ENCODE peak calls at places on chromosome 22, in nine cellular contexts. One of them, this sample, is unnamed.

GRCh38 chr22:26585104-26585790 is 4.7 kb downstream of the TPST2 start:
- DNase-seq in fibroblast of pulmonary artery: peak
- DNase-seq in cardiac fibroblast: peak
- DNase-seq in GM12864: no peak
- DNase-seq in AG04450: no peak
- DNase-seq in left ventricle myocardium inferior: peak
- DNase-seq in epithelial cell of esophagus: peak
- DNase-seq in colonic mucosa: no peak
- DNase-seq in K562: no peak
- DNase-seq in this sample: peak

GRCh38 chr22:39214006-39214382 is 30.8 kb downstream of the PDGFB start:
- DNase-seq in fibroblast of pulmonary artery: no peak
- DNase-seq in cardiac fibroblast: no peak
- DNase-seq in GM12864: no peak
- DNase-seq in AG04450: no peak
- DNase-seq in left ventricle myocardium inferior: no peak
- DNase-seq in epithelial cell of esophagus: no peak
- DNase-seq in colonic mucosa: no peak
- DNase-seq in K562: no peak
- DNase-seq in this sample: no peak

GRCh38 chr22:20542736-20543135 is 35.3 kb downstream of the MED15 start:
- DNase-seq in fibroblast of pulmonary artery: no peak
- DNase-seq in cardiac fibroblast: no peak
- DNase-seq in GM12864: no peak
- DNase-seq in AG04450: no peak
- DNase-seq in left ventricle myocardium inferior: no peak
- DNase-seq in epithelial cell of esophagus: no peak
- DNase-seq in colonic mucosa: no peak
- DNase-seq in K562: no peak
- DNase-seq in this sample: no peak

GRCh38 chr22:46149493-46149997 is 781 bp upstream of the PPARA start:
- DNase-seq in fibroblast of pulmonary artery: peak
- DNase-seq in cardiac fibroblast: no peak
- DNase-seq in GM12864: no peak
- DNase-seq in AG04450: no peak
- DNase-seq in left ventricle myocardium inferior: peak
- DNase-seq in epithelial cell of esophagus: no peak
- DNase-seq in colonic mucosa: peak
- DNase-seq in K562: peak
- DNase-seq in this sample: no peak

GRCh38 chr22:23893957-23894709 is at the start of gene MIF:
- DNase-seq in fibroblast of pulmonary artery: peak
- DNase-seq in cardiac fibroblast: peak
- DNase-seq in GM12864: peak
- DNase-seq in AG04450: peak
- DNase-seq in left ventricle myocardium inferior: peak
- DNase-seq in epithelial cell of esophagus: peak
- DNase-seq in colonic mucosa: peak
- DNase-seq in K562: peak
- DNase-seq in this sample: peak

GRCh38 chr22:37943471-37944198 is 9.8 kb downstream of the C22orf23 start:
- DNase-seq in fibroblast of pulmonary artery: no peak
- DNase-seq in cardiac fibroblast: no peak
- DNase-seq in GM12864: no peak
- DNase-seq in AG04450: no peak
- DNase-seq in left ventricle myocardium inferior: no peak
- DNase-seq in epithelial cell of esophagus: no peak
- DNase-seq in colonic mucosa: no peak
- DNase-seq in K562: no peak
- DNase-seq in this sample: no peak

GRCh38 chr22:37228106-37229011 is 15.7 kb downstream of the RAC2 start:
- DNase-seq in fibroblast of pulmonary artery: peak
- DNase-seq in cardiac fibroblast: no peak
- DNase-seq in GM12864: no peak
- DNase-seq in AG04450: no peak
- DNase-seq in left ventricle myocardium inferior: peak
- DNase-seq in epithelial cell of esophagus: peak
- DNase-seq in colonic mucosa: no peak
- DNase-seq in K562: no peak
- DNase-seq in this sample: peak

GRCh38 chr22:25053153-25053805 is 100.8 kb downstream of the KIAA1671 start:
- DNase-seq in fibroblast of pulmonary artery: no peak
- DNase-seq in cardiac fibroblast: peak
- DNase-seq in GM12864: no peak
- DNase-seq in AG04450: no peak
- DNase-seq in left ventricle myocardium inferior: no peak
- DNase-seq in epithelial cell of esophagus: peak
- DNase-seq in colonic mucosa: peak
- DNase-seq in K562: no peak
- DNase-seq in this sample: peak

GRCh38 chr22:20956258-20957117 is 10.6 kb upstream of the AIFM3 start:
- DNase-seq in fibroblast of pulmonary artery: peak
- DNase-seq in cardiac fibroblast: peak
- DNase-seq in GM12864: no peak
- DNase-seq in AG04450: no peak
- DNase-seq in left ventricle myocardium inferior: no peak
- DNase-seq in epithelial cell of esophagus: peak
- DNase-seq in colonic mucosa: peak
- DNase-seq in K562: no peak
- DNase-seq in this sample: no peak

GRCh38 chr22:40036591-40037225 is 42.0 kb downstream of the FAM83F start:
- DNase-seq in fibroblast of pulmonary artery: peak
- DNase-seq in cardiac fibroblast: peak
- DNase-seq in GM12864: peak
- DNase-seq in AG04450: peak
- DNase-seq in left ventricle myocardium inferior: peak
- DNase-seq in epithelial cell of esophagus: peak
- DNase-seq in colonic mucosa: peak
- DNase-seq in K562: peak
- DNase-seq in this sample: peak

GRCh38 chr22:39519681-39520053 is 695 bp upstream of the ATF4 start:
- DNase-seq in fibroblast of pulmonary artery: no peak
- DNase-seq in cardiac fibroblast: no peak
- DNase-seq in GM12864: no peak
- DNase-seq in AG04450: no peak
- DNase-seq in left ventricle myocardium inferior: peak
- DNase-seq in epithelial cell of esophagus: peak
- DNase-seq in colonic mucosa: peak
- DNase-seq in K562: no peak
- DNase-seq in this sample: no peak

GRCh38 chr22:36068776-36069344 is 40.2 kb upstream of the RBFOX2 start:
- DNase-seq in fibroblast of pulmonary artery: no peak
- DNase-seq in cardiac fibroblast: no peak
- DNase-seq in GM12864: no peak
- DNase-seq in AG04450: no peak
- DNase-seq in left ventricle myocardium inferior: no peak
- DNase-seq in epithelial cell of esophagus: peak
- DNase-seq in colonic mucosa: no peak
- DNase-seq in K562: no peak
- DNase-seq in this sample: no peak

GRCh38 chr22:33470456-33470855 is 412.3 kb upstream of the SYN3 start:
- DNase-seq in fibroblast of pulmonary artery: no peak
- DNase-seq in cardiac fibroblast: no peak
- DNase-seq in GM12864: no peak
- DNase-seq in AG04450: no peak
- DNase-seq in left ventricle myocardium inferior: no peak
- DNase-seq in epithelial cell of esophagus: no peak
- DNase-seq in colonic mucosa: no peak
- DNase-seq in K562: no peak
- DNase-seq in this sample: no peak

GRCh38 chr22:23530106-23530505 is 50.0 kb downstream of the IGLL1 start:
- DNase-seq in fibroblast of pulmonary artery: no peak
- DNase-seq in cardiac fibroblast: no peak
- DNase-seq in GM12864: no peak
- DNase-seq in AG04450: no peak
- DNase-seq in left ventricle myocardium inferior: no peak
- DNase-seq in epithelial cell of esophagus: no peak
- DNase-seq in colonic mucosa: no peak
- DNase-seq in K562: no peak
- DNase-seq in this sample: no peak

GRCh38 chr22:25759825-25760231 is 17.8 kb downstream of the MYO18B start:
- DNase-seq in fibroblast of pulmonary artery: peak
- DNase-seq in cardiac fibroblast: peak
- DNase-seq in GM12864: no peak
- DNase-seq in AG04450: peak
- DNase-seq in left ventricle myocardium inferior: no peak
- DNase-seq in epithelial cell of esophagus: peak
- DNase-seq in colonic mucosa: no peak
- DNase-seq in K562: no peak
- DNase-seq in this sample: peak

GRCh38 chr22:30694171-30694637 is 470 bp upstream of the OSBP2 start:
- DNase-seq in fibroblast of pulmonary artery: no peak
- DNase-seq in cardiac fibroblast: no peak
- DNase-seq in GM12864: no peak
- DNase-seq in AG04450: peak
- DNase-seq in left ventricle myocardium inferior: peak
- DNase-seq in epithelial cell of esophagus: peak
- DNase-seq in colonic mucosa: peak
- DNase-seq in K562: no peak
- DNase-seq in this sample: no peak

GRCh38 chr22:37629928-37630327 is 9.5 kb upstream of the SH3BP1 start:
- DNase-seq in fibroblast of pulmonary artery: no peak
- DNase-seq in cardiac fibroblast: no peak
- DNase-seq in GM12864: no peak
- DNase-seq in AG04450: no peak
- DNase-seq in left ventricle myocardium inferior: no peak
- DNase-seq in epithelial cell of esophagus: no peak
- DNase-seq in colonic mucosa: no peak
- DNase-seq in K562: no peak
- DNase-seq in this sample: no peak

GRCh38 chr22:36546932-36547331 is 18.0 kb upstream of the EIF3D start:
- DNase-seq in fibroblast of pulmonary artery: peak
- DNase-seq in cardiac fibroblast: peak
- DNase-seq in GM12864: no peak
- DNase-seq in AG04450: peak
- DNase-seq in left ventricle myocardium inferior: no peak
- DNase-seq in epithelial cell of esophagus: peak
- DNase-seq in colonic mucosa: no peak
- DNase-seq in K562: no peak
- DNase-seq in this sample: peak

GRCh38 chr22:17851754-17852153 is 77.5 kb upstream of the BID start:
- DNase-seq in fibroblast of pulmonary artery: no peak
- DNase-seq in cardiac fibroblast: no peak
- DNase-seq in GM12864: no peak
- DNase-seq in AG04450: no peak
- DNase-seq in left ventricle myocardium inferior: peak
- DNase-seq in epithelial cell of esophagus: no peak
- DNase-seq in colonic mucosa: no peak
- DNase-seq in K562: no peak
- DNase-seq in this sample: no peak

GRCh38 chr22:48082284-48082683 is 1319.8 kb downstream of the TBC1D22A start:
- DNase-seq in fibroblast of pulmonary artery: no peak
- DNase-seq in cardiac fibroblast: no peak
- DNase-seq in GM12864: no peak
- DNase-seq in AG04450: no peak
- DNase-seq in left ventricle myocardium inferior: no peak
- DNase-seq in epithelial cell of esophagus: no peak
- DNase-seq in colonic mucosa: no peak
- DNase-seq in K562: no peak
- DNase-seq in this sample: no peak
- TF ChIP-seq CTCF in fibroblast of pulmonary artery: no peak
- TF ChIP-seq CTCF in cardiac fibroblast: no peak
- TF ChIP-seq CTCF in GM12864: no peak
- TF ChIP-seq CTCF in AG04450: no peak
- TF ChIP-seq CTCF in left ventricle myocardium inferior: no peak
- TF ChIP-seq CTCF in epithelial cell of esophagus: no peak
- TF ChIP-seq CTCF in colonic mucosa: no peak
- TF ChIP-seq CTCF in K562: no peak
- TF ChIP-seq CTCF in this sample: no peak

DNA sequence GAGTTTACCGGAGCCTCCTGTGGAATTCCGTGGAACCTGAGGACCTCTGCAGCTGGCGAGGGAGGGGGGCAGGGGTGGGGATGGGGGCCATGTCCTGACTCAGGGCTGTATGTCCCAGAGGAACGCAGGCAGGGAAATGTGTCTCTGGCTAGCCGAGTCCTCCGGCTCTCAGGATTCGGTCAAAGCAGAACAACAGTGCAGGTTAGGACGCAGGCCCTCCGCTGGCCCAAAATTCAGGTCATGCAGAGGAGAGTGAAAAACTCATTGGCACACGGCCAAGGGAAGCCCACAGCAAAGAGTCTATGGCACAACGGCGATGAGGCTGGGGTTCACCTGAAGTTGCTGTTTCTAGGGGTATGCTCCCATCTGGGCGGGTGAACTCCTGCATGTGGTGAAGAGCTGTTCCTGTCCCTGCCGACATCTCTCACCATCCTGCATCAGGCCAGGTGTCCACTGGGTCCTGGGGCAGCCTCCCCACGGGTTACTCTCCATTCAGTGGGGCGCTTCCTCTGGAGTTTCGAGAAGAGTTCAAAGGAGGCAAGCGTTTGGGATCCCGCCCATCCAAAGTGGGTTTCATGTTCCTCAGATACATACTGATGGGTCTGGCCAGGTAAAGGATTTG is 1055.3 kb downstream of the BRD1 start:
- DNase-seq in fibroblast of pulmonary artery: no peak
- DNase-seq in cardiac fibroblast: no peak
- DNase-seq in GM12864: no peak
- DNase-seq in AG04450: no peak
- DNase-seq in left ventricle myocardium inferior: no peak
- DNase-seq in epithelial cell of esophagus: no peak
- DNase-seq in colonic mucosa: no peak
- DNase-seq in K562: no peak
- DNase-seq in this sample: no peak
- H3K4me3 ChIP-seq in fibroblast of pulmonary artery: no peak
- H3K4me3 ChIP-seq in cardiac fibroblast: no peak
- H3K4me3 ChIP-seq in GM12864: no peak
- H3K4me3 ChIP-seq in AG04450: no peak
- H3K4me3 ChIP-seq in left ventricle myocardium inferior: no peak
- H3K4me3 ChIP-seq in epithelial cell of esophagus: no peak
- H3K4me3 ChIP-seq in colonic mucosa: no peak
- H3K4me3 ChIP-seq in K562: no peak
- H3K4me3 ChIP-seq in this sample: no peak

DNA sequence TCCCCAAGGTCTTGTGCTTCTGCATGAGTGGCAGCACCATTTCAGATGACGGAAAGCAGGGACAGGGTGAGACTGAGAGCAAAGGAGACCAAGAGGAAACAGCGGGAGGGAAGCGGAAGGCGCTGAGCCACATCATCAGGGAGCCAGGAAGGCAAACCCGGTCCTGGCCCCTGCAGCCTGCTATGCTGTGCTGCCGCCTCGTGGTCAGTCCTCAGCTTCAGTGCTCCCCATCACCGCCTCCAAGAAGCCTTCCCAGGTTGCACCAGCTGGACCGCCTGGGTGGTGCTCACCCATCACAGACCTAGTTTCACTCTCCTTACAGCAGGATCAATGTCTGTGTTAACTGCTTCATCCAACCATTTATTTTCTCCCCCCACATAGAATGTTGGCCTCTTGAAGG is 73.0 kb upstream of the PHF21B start:
- DNase-seq in fibroblast of pulmonary artery: no peak
- DNase-seq in cardiac fibroblast: peak
- DNase-seq in GM12864: no peak
- DNase-seq in AG04450: no peak
- DNase-seq in left ventricle myocardium inferior: no peak
- DNase-seq in epithelial cell of esophagus: no peak
- DNase-seq in colonic mucosa: no peak
- DNase-seq in K562: peak
- DNase-seq in this sample: peak
- TF ChIP-seq CTCF in fibroblast of pulmonary artery: peak
- TF ChIP-seq CTCF in cardiac fibroblast: peak
- TF ChIP-seq CTCF in GM12864: peak
- TF ChIP-seq CTCF in AG04450: peak
- TF ChIP-seq CTCF in left ventricle myocardium inferior: peak
- TF ChIP-seq CTCF in epithelial cell of esophagus: no peak
- TF ChIP-seq CTCF in colonic mucosa: no peak
- TF ChIP-seq CTCF in K562: peak
- TF ChIP-seq CTCF in this sample: peak

GRCh38 chr22:50325444-50326224 is 1.2 kb downstream of the DENND6B start:
- DNase-seq in fibroblast of pulmonary artery: no peak
- DNase-seq in cardiac fibroblast: no peak
- DNase-seq in GM12864: no peak
- DNase-seq in AG04450: no peak
- DNase-seq in left ventricle myocardium inferior: no peak
- DNase-seq in epithelial cell of esophagus: no peak
- DNase-seq in colonic mucosa: no peak
- DNase-seq in K562: no peak
- DNase-seq in this sample: no peak
- H3K4me3 ChIP-seq in fibroblast of pulmonary artery: peak
- H3K4me3 ChIP-seq in cardiac fibroblast: no peak
- H3K4me3 ChIP-seq in GM12864: no peak
- H3K4me3 ChIP-seq in AG04450: peak
- H3K4me3 ChIP-seq in left ventricle myocardium inferior: peak
- H3K4me3 ChIP-seq in epithelial cell of esophagus: peak
- H3K4me3 ChIP-seq in colonic mucosa: no peak
- H3K4me3 ChIP-seq in K562: no peak
- H3K4me3 ChIP-seq in this sample: peak